ENCODE peak calls at places on chromosomes 2 and 18, in four cellular contexts. O is spleen, K is AG08395, I is non-pigmented ciliary epithelial cell. N is an unnamed sample.

GRCh38 chr2:55923091-55923977 is at the start of gene EFEMP1:
- DNase-seq in O (peak; percentile 73), K (peak; percentile 37), I (no peak), N (no peak)

GRCh38 chr18:11689031-11689971 is at the start of gene GNAL:
- DNase-seq in O (peak; percentile 81), K (peak; percentile 68), I (peak; percentile 51), N (no peak)

GRCh38 chr2:144832048-144832447 is 312.1 kb upstream of the ZEB2 start:
- DNase-seq in O (no peak), K (no peak), I (no peak), N (no peak)

GRCh38 chr2:33412920-33413319 is 63.5 kb upstream of the RASGRP3 start:
- DNase-seq in O (no peak), K (peak; percentile 54), I (no peak), N (peak; percentile 31)

GRCh38 chr2:208586516-208586915 is 179.9 kb downstream of the PTH2R start:
- DNase-seq in O (no peak), K (no peak), I (no peak), N (no peak)

GRCh38 chr18:9869713-9870430 is 15.9 kb upstream of the TXNDC2 start:
- DNase-seq in O (no peak), K (peak; percentile 72), I (no peak), N (peak; percentile 42)

GRCh38 chr2:64056021-64056420 is 36.8 kb upstream of the VPS54 start:
- DNase-seq in O (no peak), K (no peak), I (no peak), N (no peak)

GRCh38 chr2:212124597-212124996 is 414.0 kb downstream of the ERBB4 start:
- DNase-seq in O (no peak), K (no peak), I (no peak), N (no peak)

GRCh38 chr2:196453613-196454047 is 185.9 kb upstream of the CCDC150 start:
- DNase-seq in O (no peak), K (peak; percentile 29), I (peak; percentile 20), N (peak; percentile 16)

GRCh38 chr2:9076210-9076609 is 72.7 kb upstream of the MBOAT2 start:
- DNase-seq in O (no peak), K (no peak), I (no peak), N (no peak)

GRCh38 chr2:70959851-70960832 is 18.3 kb upstream of the ANKRD53 start:
- DNase-seq in O (peak; percentile 58), K (peak; percentile 0), I (no peak), N (no peak)

GRCh38 chr2:56534321-56534720 is 350.5 kb downstream of the CCDC85A start:
- DNase-seq in O (no peak), K (peak; percentile 44), I (no peak), N (peak; percentile 23)

GRCh38 chr2:37916512-37917082 is 8.5 kb upstream of the RMDN2 start:
- DNase-seq in O (no peak), K (peak; percentile 89), I (no peak), N (no peak)

GRCh38 chr18:73007195-73007934 is 139.6 kb upstream of the NETO1 start:
- DNase-seq in O (no peak), K (no peak), I (no peak), N (no peak)

GRCh38 chr2:43467889-43468288 is 127.9 kb downstream of the THADA start:
- DNase-seq in O (no peak), K (peak; percentile 42), I (no peak), N (peak; percentile 60)

GRCh38 chr2:173884403-173884802 is 80.8 kb downstream of the SP3 start:
- DNase-seq in O (peak; percentile 77), K (peak; percentile 60), I (no peak), N (peak; percentile 14)

GRCh38 chr2:6866239-6866745 is 585 bp upstream of the CMPK2 start:
- DNase-seq in O (peak; percentile 77), K (peak; percentile 9), I (no peak), N (peak; percentile 30)

GRCh38 chr2:198615972-198616371 is 811.6 kb downstream of the PLCL1 start:
- DNase-seq in O (no peak), K (no peak), I (peak; percentile 14), N (no peak)

GRCh38 chr2:80335411-80335810 is 30.9 kb upstream of the LRRTM1 start:
- DNase-seq in O (no peak), K (no peak), I (no peak), N (no peak)

GRCh38 chr2:1550658-1551316 is 137.5 kb downstream of the TPO start:
- DNase-seq in O (peak; percentile 89), K (peak; percentile 76), I (no peak), N (no peak)

GRCh38 chr2:177282101-177282573 is 17.6 kb upstream of the NFE2L2 start:
- DNase-seq in O (no peak), K (peak; percentile 6), I (no peak), N (no peak)

GRCh38 chr2:235666240-235666781 is 172.5 kb downstream of the AGAP1 start:
- DNase-seq in O (no peak), K (peak; percentile 71), I (peak; percentile 72), N (no peak)

GRCh38 chr18:23953984-23954383 is 60.6 kb upstream of the TTC39C start:
- DNase-seq in O (no peak), K (no peak), I (no peak), N (no peak)

GRCh38 chr2:126832038-126832437 is 66.7 kb upstream of the TEX51 start:
- DNase-seq in O (no peak), K (no peak), I (no peak), N (no peak)

GRCh38 chr18:71105078-71105819 is 816.4 kb downstream of the SOCS6 start:
- DNase-seq in O (no peak), K (no peak), I (peak; percentile 27), N (no peak)